ENCODE peak calls at places on chromosomes 16 and 17, in four cellular contexts. E is tibial nerve, L is fibroblast of the aortic adventitia, W is astrocyte of the cerebellum. Q is an unnamed sample.

GRCh38 chr16:31868701-31869167 is 4.9 kb upstream of the ZNF267 start:
- DNase-seq in E (peak), L (peak), W (peak), Q (no peak)

GRCh38 chr16:81562926-81563325 is 118.3 kb downstream of the CMIP start:
- DNase-seq in E (no peak), L (no peak), W (no peak), Q (no peak)

GRCh38 chr17:42891539-42892152 is 9.0 kb upstream of the G6PC1 start:
- DNase-seq in E (peak), L (no peak), W (no peak), Q (no peak)

GRCh38 chr16:12833939-12834338 is 30.3 kb upstream of the CPPED1 start:
- DNase-seq in E (no peak), L (no peak), W (no peak), Q (peak)

GRCh38 chr16:84517366-84517765 is 12.9 kb upstream of the MEAK7 start:
- DNase-seq in E (no peak), L (no peak), W (no peak), Q (no peak)

GRCh38 chr17:488993-489757 is 136.6 kb upstream of the RPH3AL start:
- DNase-seq in E (no peak), L (no peak), W (no peak), Q (no peak)

GRCh38 chr16:47657032-47657431 is 195.9 kb downstream of the PHKB start:
- DNase-seq in E (no peak), L (no peak), W (no peak), Q (no peak)

GRCh38 chr16:57029161-57030160 is 40.1 kb downstream of the NLRC5 start:
- DNase-seq in E (no peak), L (peak), W (peak), Q (no peak)

GRCh38 chr17:31310877-31311276 is 3.0 kb downstream of the EVI2B start:
- DNase-seq in E (no peak), L (no peak), W (no peak), Q (no peak)

GRCh38 chr17:68705331-68706166 is 104.4 kb upstream of the FAM20A start:
- DNase-seq in E (no peak), L (peak), W (no peak), Q (no peak)

GRCh38 chr17:68390888-68391545 is 66.3 kb downstream of the WIPI1 start:
- DNase-seq in E (no peak), L (peak), W (no peak), Q (no peak)

GRCh38 chr17:70380017-70380416 is 210.7 kb downstream of the KCNJ2 start:
- DNase-seq in E (no peak), L (no peak), W (no peak), Q (no peak)

GRCh38 chr16:83458612-83459011 is 349.2 kb upstream of the HSBP1 start:
- DNase-seq in E (no peak), L (peak), W (no peak), Q (peak)

GRCh38 chr17:62592305-62593099 is 35.0 kb upstream of the MRC2 start:
- DNase-seq in E (no peak), L (no peak), W (no peak), Q (no peak)

GRCh38 chr16:79902351-79902750 is 301.8 kb upstream of the MAF start:
- DNase-seq in E (no peak), L (no peak), W (peak), Q (no peak)

GRCh38 chr16:66107661-66108060 is 258.8 kb upstream of the CDH5 start:
- DNase-seq in E (no peak), L (peak), W (no peak), Q (no peak)

GRCh38 chr17:17087424-17088103 is 45.3 kb downstream of the MPRIP start:
- DNase-seq in E (no peak), L (no peak), W (no peak), Q (no peak)

GRCh38 chr16:82152641-82153094 is 17.4 kb downstream of the MPHOSPH6 start:
- DNase-seq in E (no peak), L (no peak), W (no peak), Q (no peak)

GRCh38 chr16:87552772-87553171 is 49.5 kb upstream of the JPH3 start:
- DNase-seq in E (no peak), L (no peak), W (no peak), Q (peak)

GRCh38 chr16:56532714-56533113 is 12.9 kb upstream of the BBS2 start:
- DNase-seq in E (no peak), L (no peak), W (no peak), Q (no peak)

GRCh38 chr17:43768382-43768781 is 9.8 kb upstream of the SOST start:
- DNase-seq in E (peak), L (no peak), W (no peak), Q (no peak)

GRCh38 chr16:554640-555413 is 5.4 kb upstream of the PRR35 start:
- DNase-seq in E (no peak), L (peak), W (no peak), Q (no peak)

GRCh38 chr17:77420804-77421634 is 280.2 kb downstream of the SEC14L1 start:
- DNase-seq in E (no peak), L (peak), W (peak), Q (no peak)

GRCh38 chr17:66702106-66702936 is 132.6 kb upstream of the CACNG5 start:
- DNase-seq in E (no peak), L (no peak), W (no peak), Q (no peak)

GRCh38 chr16:67105881-67106280 is 3.9 kb upstream of the PHAF1 start:
- DNase-seq in E (peak), L (no peak), W (no peak), Q (no peak)

GRCh38 chr16:77585852-77586251 is 136.5 kb upstream of the NUDT7 start:
- DNase-seq in E (no peak), L (peak), W (peak), Q (peak)

GRCh38 chr16:2829501-2830354 is at the start of gene ZG16B:
- DNase-seq in E (no peak), L (peak), W (no peak), Q (no peak)

GRCh38 chr16:3088925-3089716 is 10.0 kb downstream of the ZSCAN10 start:
- DNase-seq in E (no peak), L (no peak), W (no peak), Q (no peak)

GRCh38 chr17:82242977-82243647 is 14.3 kb downstream of the SLC16A3 start:
- DNase-seq in E (peak), L (peak), W (peak), Q (peak)

GRCh38 chr16:649646-650045 is 481 bp downstream of the WDR90 start:
- DNase-seq in E (no peak), L (no peak), W (no peak), Q (no peak)

GRCh38 chr17:74935585-74936469 is at the start of gene OTOP3:
- DNase-seq in E (no peak), L (no peak), W (no peak), Q (no peak)

GRCh38 chr17:34337701-34338100 is 18.5 kb downstream of the CCL8 start:
- DNase-seq in E (no peak), L (no peak), W (no peak), Q (no peak)

GRCh38 chr17:40341808-40342574 is 22.5 kb downstream of the GJD3 start:
- DNase-seq in E (peak), L (peak), W (no peak), Q (no peak)

GRCh38 chr17:80929449-80929848 is 62.2 kb upstream of the CHMP6 start:
- DNase-seq in E (no peak), L (no peak), W (no peak), Q (no peak)
- H3K4me3 ChIP-seq in E (no peak), L (no peak), W (no peak), Q (no peak)

GRCh38 chr17:8900626-8901585 is 33.4 kb upstream of the PIK3R6 start:
- DNase-seq in E (no peak), L (no peak), W (no peak), Q (no peak)
- TF ChIP-seq CTCF in E (no peak), L (no peak), W (no peak), Q (no peak)

GRCh38 chr16:85944572-85945423 is 45.8 kb downstream of the IRF8 start:
- DNase-seq in E (no peak), L (no peak), W (no peak), Q (no peak)
- H3K4me3 ChIP-seq in E (no peak), L (no peak), W (no peak), Q (no peak)

GRCh38 chr17:65185686-65186382 is 48.7 kb downstream of the RGS9 start:
- DNase-seq in E (no peak), L (no peak), W (no peak), Q (no peak)
- TF ChIP-seq CTCF in E (no peak), L (no peak), W (no peak), Q (no peak)

DNA sequence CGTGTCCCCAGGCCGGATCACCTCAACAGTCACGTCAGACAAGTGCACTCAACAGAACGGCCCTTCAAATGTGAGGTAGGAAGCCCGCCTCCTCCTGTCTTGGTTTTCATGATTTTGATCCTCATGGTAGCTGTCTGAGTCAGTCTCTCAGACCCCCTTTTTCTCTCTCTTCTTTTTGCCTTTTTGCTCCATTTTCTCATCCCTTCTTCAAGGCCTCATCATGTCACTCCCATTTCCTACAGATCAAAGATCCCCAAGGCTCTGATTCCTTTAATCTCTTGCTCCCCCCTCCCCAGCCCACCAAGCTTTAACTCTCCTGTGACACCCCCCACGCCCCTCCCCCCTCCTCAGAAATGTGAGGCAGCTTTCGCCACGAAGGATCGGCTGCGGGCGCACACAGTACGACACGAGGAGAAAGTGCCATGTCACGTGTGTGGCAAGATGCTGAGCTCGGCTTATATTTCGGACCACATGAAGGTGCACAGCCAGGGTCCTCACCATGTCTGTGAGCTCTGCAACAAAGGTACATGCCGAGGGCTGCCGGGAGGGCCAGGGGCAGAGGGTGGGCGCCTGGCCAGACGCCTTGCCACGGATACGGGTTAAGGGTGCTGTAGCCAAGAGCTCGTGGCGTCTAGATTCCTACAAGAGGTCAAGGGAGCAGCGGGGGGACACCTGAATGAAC is 2.0 kb downstream of the MAZ start:
- DNase-seq in E (no peak), L (no peak), W (no peak), Q (no peak)
- H3K4me3 ChIP-seq in E (peak), L (peak), W (peak), Q (peak)

DNA sequence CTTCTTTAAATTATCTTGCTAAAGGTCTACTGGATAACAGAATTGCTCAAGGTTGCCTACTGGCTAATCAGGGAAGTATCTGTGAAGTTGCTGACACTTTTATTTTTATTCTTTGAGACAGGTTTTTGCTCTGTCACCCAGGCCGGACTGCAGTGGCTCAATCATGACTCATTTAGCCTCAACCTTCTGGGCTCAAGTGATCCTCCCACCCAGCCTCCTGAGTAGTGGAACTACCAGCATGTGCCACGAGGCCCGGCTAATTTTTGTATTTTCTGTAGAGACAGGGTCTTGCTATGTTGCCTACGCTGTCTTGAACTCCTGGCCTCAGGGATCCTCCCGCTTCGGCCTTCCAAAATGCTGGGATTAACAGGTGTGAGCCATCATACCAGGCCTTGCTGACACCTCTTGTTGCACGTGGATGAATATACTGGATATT is 43.1 kb downstream of the GLG1 start:
- DNase-seq in E (no peak), L (peak), W (no peak), Q (no peak)
- TF ChIP-seq CTCF in E (no peak), L (no peak), W (no peak), Q (no peak)

Q was measured in epithelial cell of proximal tubule.